ENCODE peak calls at places on chromosomes 3 and 15, in eight cellular contexts. N is lower lobe of right lung, H is GM20000, C is cardiac muscle cell, O is left ventricle myocardium inferior, G is right atrium auricular region, Q is mammary epithelial cell, D is LNCaP clone FGC. X is an unnamed sample.

GRCh38 chr15:99409097-99409473 is 156.7 kb upstream of the MEF2A start:
- DNase-seq in C (peak; percentile 78), N (peak; percentile 78), Q (peak; percentile 58), G (peak; percentile 78), H (peak; percentile 57), D (peak; percentile 34), O (peak; percentile 67), X (peak; percentile 74)

GRCh38 chr3:42739401-42740158 is 33.5 kb downstream of the CCDC13 start:
- DNase-seq in N (no peak), O (peak; percentile 91), Q (no peak), G (peak; percentile 91), H (no peak), D (no peak), C (peak; percentile 82), X (no peak)

GRCh38 chr3:191030983-191031382 is 168.1 kb upstream of the OSTN start:
- DNase-seq in Q (no peak), H (no peak), D (no peak), G (no peak), O (no peak), C (no peak), N (no peak), X (no peak)

GRCh38 chr3:155356594-155357370 is 63.3 kb upstream of the STRIT1 start:
- DNase-seq in G (no peak), C (no peak), N (no peak), H (no peak), O (no peak), D (no peak), Q (no peak), X (no peak)

GRCh38 chr3:39228496-39228895 is 36.1 kb upstream of the XIRP1 start:
- DNase-seq in N (no peak), D (no peak), C (no peak), O (no peak), G (no peak), Q (no peak), H (no peak), X (no peak)

GRCh38 chr3:128421439-128421836 is 45.3 kb downstream of the DNAJB8 start:
- DNase-seq in Q (no peak), N (no peak), C (no peak), G (no peak), D (no peak), H (no peak), O (no peak), X (no peak)

GRCh38 chr3:49028298-49028672 is 913 bp downstream of the IMPDH2 start:
- DNase-seq in O (no peak), D (no peak), H (no peak), C (no peak), G (no peak), Q (no peak), N (no peak), X (no peak)

GRCh38 chr3:111277226-111277625 is 205.6 kb downstream of the NECTIN3 start:
- DNase-seq in H (no peak), N (no peak), G (no peak), O (no peak), Q (peak; percentile 20), D (no peak), C (peak; percentile 38), X (no peak)

GRCh38 chr3:198032445-198032936 is 72.5 kb downstream of the LMLN start:
- DNase-seq in Q (no peak), O (peak; percentile 35), G (no peak), H (no peak), N (no peak), C (peak; percentile 64), D (no peak), X (no peak)

GRCh38 chr3:126540946-126541627 is 17.1 kb downstream of the CHST13 start:
- DNase-seq in N (peak; percentile 41), C (no peak), D (no peak), O (no peak), H (no peak), Q (no peak), G (peak; percentile 36), X (no peak)

GRCh38 chr3:126031981-126032471 is 51.9 kb downstream of the SLC41A3 start:
- DNase-seq in H (no peak), C (no peak), N (no peak), G (peak; percentile 21), D (no peak), O (no peak), Q (no peak), X (no peak)

GRCh38 chr3:44070841-44071240 is 170.8 kb upstream of the TOPAZ1 start:
- DNase-seq in G (no peak), O (no peak), N (no peak), H (no peak), C (no peak), Q (no peak), D (no peak), X (no peak)

GRCh38 chr3:151347432-151347831 is 18.1 kb upstream of the P2RY13 start:
- DNase-seq in N (peak; percentile 59), G (no peak), H (no peak), C (no peak), Q (no peak), O (peak; percentile 17), D (no peak), X (no peak)

GRCh38 chr3:179544981-179545645 is 17.6 kb upstream of the ACTL6A start:
- DNase-seq in D (no peak), N (no peak), O (no peak), H (no peak), Q (peak; percentile 97), G (no peak), C (no peak), X (peak; percentile 22)

GRCh38 chr3:156149781-156150375 is 29.5 kb downstream of the KCNAB1 start:
- DNase-seq in G (no peak), O (no peak), C (peak; percentile 24), D (no peak), Q (no peak), N (no peak), H (no peak), X (no peak)

GRCh38 chr3:143168518-143169192 is 49.1 kb downstream of the CHST2 start:
- DNase-seq in O (no peak), N (no peak), G (no peak), Q (peak; percentile 32), C (no peak), H (no peak), D (no peak), X (peak; percentile 8)

DNA sequence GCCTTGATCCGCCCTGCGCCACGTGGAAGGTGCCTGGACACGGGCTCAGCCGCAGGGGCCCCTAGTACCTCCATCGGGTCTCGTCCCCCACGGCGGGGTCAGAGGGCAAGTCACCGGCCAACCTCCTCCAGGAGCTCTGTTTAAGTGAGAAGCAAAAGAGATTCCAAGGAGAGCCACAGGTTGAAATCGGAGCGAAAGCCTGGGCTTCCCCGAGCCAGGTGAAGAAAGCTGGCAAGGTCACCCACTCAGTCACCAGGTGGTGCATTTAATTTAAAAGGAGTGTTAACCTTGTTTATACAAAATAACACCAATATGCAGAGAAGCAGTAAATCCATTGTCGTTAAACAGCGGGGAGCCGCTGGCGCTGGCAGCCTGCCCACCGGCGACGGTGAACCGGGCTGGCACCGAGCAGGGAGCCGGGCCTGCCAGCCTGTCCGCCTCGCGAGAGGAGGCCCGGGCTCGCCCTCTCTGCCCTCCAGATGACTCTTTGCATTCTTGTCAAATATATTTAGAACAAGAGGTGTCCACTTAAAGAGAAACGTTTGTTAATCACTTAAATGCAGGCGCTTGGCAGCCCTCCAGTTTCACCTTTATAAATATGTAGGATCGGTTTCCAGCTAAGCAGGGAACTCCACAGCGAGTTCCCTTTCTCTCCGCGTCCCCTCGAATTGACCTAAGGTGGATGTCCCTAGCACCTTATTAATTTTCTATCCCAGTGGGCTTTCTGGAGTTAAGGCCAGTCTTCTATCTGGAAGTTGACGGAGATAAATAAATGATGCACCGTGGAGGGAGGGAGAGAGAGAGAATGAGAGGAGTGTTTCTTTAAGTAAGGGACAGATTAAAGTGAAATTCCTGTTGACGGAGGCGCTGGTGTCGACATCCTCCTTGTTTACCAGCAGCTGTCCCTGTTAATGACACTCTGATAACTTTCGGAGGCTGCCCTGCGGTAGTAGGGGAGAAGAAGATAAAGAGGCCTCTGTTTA is 277.2 kb upstream of the NR2F2 start:
- DNase-seq in O (peak; percentile 68), G (no peak), H (no peak), Q (peak; percentile 16), C (peak; percentile 93), D (peak; percentile 64), N (peak; percentile 70), X (peak; percentile 38)
- TF ChIP-seq CTCF in O (no peak), G (no peak), H (no peak), Q (no peak), C (no peak), D (no peak), N (no peak), X (no peak)

DNA sequence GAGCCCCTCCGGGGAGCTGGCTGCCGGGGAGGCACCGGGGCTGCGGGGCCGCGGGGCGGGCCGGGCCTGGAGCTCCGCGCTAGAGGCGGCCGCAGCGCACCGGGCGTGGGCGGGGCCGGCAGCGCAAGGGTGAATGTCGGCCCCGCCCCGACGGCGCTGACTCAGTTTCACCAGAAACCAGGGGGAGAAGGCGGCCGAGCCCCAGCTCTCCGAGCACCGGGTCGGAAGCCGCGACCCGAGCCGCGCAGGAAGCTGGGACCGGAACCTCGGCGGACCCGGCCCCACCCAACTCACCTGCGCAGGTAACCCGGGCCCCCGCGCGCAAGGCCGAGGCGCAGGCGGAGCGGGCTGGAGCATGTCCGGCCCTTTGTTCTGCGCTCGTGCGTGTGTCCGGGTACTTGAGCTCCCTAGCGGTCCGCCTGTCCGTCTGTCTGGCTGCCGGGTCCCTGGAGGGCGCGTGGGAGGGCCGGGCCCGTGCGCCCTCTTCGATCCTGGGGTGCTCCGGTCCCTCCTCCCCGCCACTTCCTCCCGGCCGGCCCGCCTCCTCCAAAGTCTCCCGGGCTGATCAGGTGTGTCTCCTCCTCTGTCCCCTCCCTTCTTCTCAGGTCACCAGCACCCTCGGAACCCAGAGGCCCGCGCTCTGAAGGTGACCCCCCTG is at the start of gene SPINT1:
- DNase-seq in O (no peak), C (peak; percentile 35), Q (peak; percentile 85), G (no peak), H (peak; percentile 76), D (no peak), N (peak; percentile 77), X (peak; percentile 69)
- TF ChIP-seq CTCF in O (no peak), C (no peak), Q (no peak), G (no peak), H (no peak), D (no peak), N (no peak), X (no peak)

DNA sequence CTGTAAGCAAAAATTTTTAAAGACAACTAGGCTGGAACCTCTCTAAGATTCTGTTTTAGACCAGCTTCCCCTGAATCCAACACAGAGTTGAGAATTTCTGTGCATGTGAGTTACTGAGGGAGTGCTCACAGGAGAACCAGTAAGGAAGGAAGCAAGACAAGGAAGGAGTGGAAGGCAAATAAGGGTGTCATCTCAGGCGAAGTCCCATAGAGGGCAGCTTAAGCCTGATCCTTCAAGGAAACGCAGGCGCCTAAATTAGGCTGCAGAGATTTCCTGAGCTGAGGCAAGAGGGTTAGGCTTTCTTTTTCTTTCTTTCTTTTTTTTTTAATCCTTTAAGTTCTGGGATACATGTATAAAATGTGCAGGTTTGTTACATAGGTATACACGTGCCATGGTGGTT is 36.2 kb upstream of the COL6A6 start:
- DNase-seq in H (no peak), N (no peak), C (peak; percentile 41), D (peak; percentile 26), Q (peak; percentile 10), O (no peak), G (no peak), X (peak; percentile 21)
- TF ChIP-seq CTCF in H (no peak), N (peak; percentile 35), C (peak; percentile 66), D (peak; percentile 79), Q (peak; percentile 12), O (peak; percentile 48), G (no peak), X (no peak)

DNA sequence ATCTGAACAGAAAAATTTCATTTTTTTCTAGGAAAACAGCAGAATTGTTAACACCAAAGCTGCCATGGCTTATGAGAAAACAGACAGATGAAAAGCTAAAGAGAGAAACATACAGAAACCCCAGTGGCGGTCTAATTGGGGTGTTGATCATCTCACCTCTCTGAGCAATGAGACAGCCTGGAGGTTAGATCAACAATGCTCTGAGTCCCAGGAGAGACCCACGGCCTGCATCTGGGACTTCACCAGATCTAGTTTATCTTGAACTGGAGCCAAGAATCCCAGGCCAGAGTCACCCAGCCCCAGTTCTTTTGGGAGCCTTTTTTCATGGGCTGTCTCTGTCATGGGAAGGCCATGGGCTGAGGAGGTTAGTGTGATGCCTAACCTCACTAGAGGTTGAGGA is 3.5 kb upstream of the GALNT15 start:
- DNase-seq in N (no peak), O (no peak), D (no peak), H (no peak), Q (no peak), G (no peak), C (no peak), X (peak; percentile 66)
- TF ChIP-seq CTCF in N (no peak), O (no peak), D (no peak), H (no peak), Q (no peak), G (no peak), C (no peak), X (no peak)

X was measured in MCF 10A.